ENCODE peak calls at places on chromosomes 5 and 9, in ten cellular contexts. One of them, this sample, is unnamed. For H3K4me1 and H3K27me3, the result is how much of the 10 kb centered on the place peaks cover.

GRCh38 chr5:97297063-97297715 is 114.1 kb upstream of the RIOK2 start:
- DNase-seq in thyroid gland: no peak
- DNase-seq in neuronal stem cell: peak
- DNase-seq in heart left ventricle: no peak
- DNase-seq in thoracic aorta: no peak
- DNase-seq in effector memory CD4-positive, alpha-beta T cell: no peak
- DNase-seq in CD4-positive, CD25-positive, alpha-beta regulatory T cell: no peak
- DNase-seq in aorta: no peak
- DNase-seq in CD4-positive, alpha-beta memory T cell: no peak
- DNase-seq in BE2C: peak
- DNase-seq in this sample: no peak

GRCh38 chr5:16741007-16741406 is 124.2 kb upstream of the RETREG1 start:
- DNase-seq in thyroid gland: no peak
- DNase-seq in neuronal stem cell: no peak
- DNase-seq in heart left ventricle: no peak
- DNase-seq in thoracic aorta: no peak
- DNase-seq in effector memory CD4-positive, alpha-beta T cell: no peak
- DNase-seq in CD4-positive, CD25-positive, alpha-beta regulatory T cell: no peak
- DNase-seq in aorta: no peak
- DNase-seq in CD4-positive, alpha-beta memory T cell: no peak
- DNase-seq in BE2C: no peak
- DNase-seq in this sample: no peak

GRCh38 chr5:39415186-39415585 is 9.6 kb downstream of the DAB2 start:
- DNase-seq in thyroid gland: no peak
- DNase-seq in neuronal stem cell: no peak
- DNase-seq in heart left ventricle: no peak
- DNase-seq in thoracic aorta: no peak
- DNase-seq in effector memory CD4-positive, alpha-beta T cell: no peak
- DNase-seq in CD4-positive, CD25-positive, alpha-beta regulatory T cell: no peak
- DNase-seq in aorta: no peak
- DNase-seq in CD4-positive, alpha-beta memory T cell: no peak
- DNase-seq in BE2C: no peak
- DNase-seq in this sample: no peak

GRCh38 chr5:137826067-137826466 is 41.6 kb upstream of the MYOT start:
- DNase-seq in thyroid gland: no peak
- DNase-seq in neuronal stem cell: no peak
- DNase-seq in heart left ventricle: no peak
- DNase-seq in thoracic aorta: no peak
- DNase-seq in effector memory CD4-positive, alpha-beta T cell: no peak
- DNase-seq in CD4-positive, CD25-positive, alpha-beta regulatory T cell: no peak
- DNase-seq in aorta: no peak
- DNase-seq in CD4-positive, alpha-beta memory T cell: no peak
- DNase-seq in BE2C: no peak
- DNase-seq in this sample: no peak

GRCh38 chr9:126485662-126486061 is 128.1 kb upstream of the LMX1B start:
- DNase-seq in thyroid gland: no peak
- DNase-seq in neuronal stem cell: no peak
- DNase-seq in heart left ventricle: no peak
- DNase-seq in thoracic aorta: no peak
- DNase-seq in effector memory CD4-positive, alpha-beta T cell: no peak
- DNase-seq in CD4-positive, CD25-positive, alpha-beta regulatory T cell: no peak
- DNase-seq in aorta: no peak
- DNase-seq in CD4-positive, alpha-beta memory T cell: no peak
- DNase-seq in BE2C: no peak
- DNase-seq in this sample: no peak

GRCh38 chr5:29794146-29794787 is 1399.2 kb upstream of the CDH6 start:
- DNase-seq in thyroid gland: no peak
- DNase-seq in neuronal stem cell: no peak
- DNase-seq in heart left ventricle: no peak
- DNase-seq in thoracic aorta: no peak
- DNase-seq in effector memory CD4-positive, alpha-beta T cell: no peak
- DNase-seq in CD4-positive, CD25-positive, alpha-beta regulatory T cell: no peak
- DNase-seq in aorta: no peak
- DNase-seq in CD4-positive, alpha-beta memory T cell: no peak
- DNase-seq in BE2C: no peak
- DNase-seq in this sample: no peak

GRCh38 chr9:20409321-20410092 is 212.8 kb downstream of the MLLT3 start:
- DNase-seq in thyroid gland: no peak
- DNase-seq in neuronal stem cell: no peak
- DNase-seq in heart left ventricle: no peak
- DNase-seq in thoracic aorta: no peak
- DNase-seq in effector memory CD4-positive, alpha-beta T cell: no peak
- DNase-seq in CD4-positive, CD25-positive, alpha-beta regulatory T cell: no peak
- DNase-seq in aorta: no peak
- DNase-seq in CD4-positive, alpha-beta memory T cell: no peak
- DNase-seq in BE2C: no peak
- DNase-seq in this sample: no peak

GRCh38 chr5:84372066-84372700 is 12.5 kb downstream of the EDIL3 start:
- DNase-seq in thyroid gland: no peak
- DNase-seq in neuronal stem cell: no peak
- DNase-seq in heart left ventricle: no peak
- DNase-seq in thoracic aorta: no peak
- DNase-seq in effector memory CD4-positive, alpha-beta T cell: no peak
- DNase-seq in CD4-positive, CD25-positive, alpha-beta regulatory T cell: no peak
- DNase-seq in aorta: no peak
- DNase-seq in CD4-positive, alpha-beta memory T cell: no peak
- DNase-seq in BE2C: no peak
- DNase-seq in this sample: peak

GRCh38 chr9:112091805-112092204 is 83.3 kb downstream of the SUSD1 start:
- DNase-seq in thyroid gland: peak
- DNase-seq in neuronal stem cell: no peak
- DNase-seq in heart left ventricle: no peak
- DNase-seq in thoracic aorta: no peak
- DNase-seq in effector memory CD4-positive, alpha-beta T cell: no peak
- DNase-seq in CD4-positive, CD25-positive, alpha-beta regulatory T cell: no peak
- DNase-seq in aorta: no peak
- DNase-seq in CD4-positive, alpha-beta memory T cell: no peak
- DNase-seq in BE2C: peak
- DNase-seq in this sample: no peak

GRCh38 chr5:136296846-136297245 is 68.5 kb downstream of the TRPC7 start:
- DNase-seq in thyroid gland: no peak
- DNase-seq in neuronal stem cell: no peak
- DNase-seq in heart left ventricle: no peak
- DNase-seq in thoracic aorta: no peak
- DNase-seq in effector memory CD4-positive, alpha-beta T cell: no peak
- DNase-seq in CD4-positive, CD25-positive, alpha-beta regulatory T cell: no peak
- DNase-seq in aorta: no peak
- DNase-seq in CD4-positive, alpha-beta memory T cell: no peak
- DNase-seq in BE2C: no peak
- DNase-seq in this sample: no peak

GRCh38 chr9:7316458-7316795 is 483.2 kb downstream of the DMAC1 start:
- DNase-seq in thyroid gland: no peak
- DNase-seq in neuronal stem cell: no peak
- DNase-seq in heart left ventricle: no peak
- DNase-seq in thoracic aorta: no peak
- DNase-seq in effector memory CD4-positive, alpha-beta T cell: no peak
- DNase-seq in CD4-positive, CD25-positive, alpha-beta regulatory T cell: no peak
- DNase-seq in aorta: no peak
- DNase-seq in CD4-positive, alpha-beta memory T cell: no peak
- DNase-seq in BE2C: no peak
- DNase-seq in this sample: no peak

GRCh38 chr9:136962701-136963248 is 10.7 kb downstream of the LCN12 start:
- DNase-seq in thyroid gland: no peak
- DNase-seq in neuronal stem cell: no peak
- DNase-seq in heart left ventricle: no peak
- DNase-seq in thoracic aorta: no peak
- DNase-seq in effector memory CD4-positive, alpha-beta T cell: no peak
- DNase-seq in CD4-positive, CD25-positive, alpha-beta regulatory T cell: no peak
- DNase-seq in aorta: no peak
- DNase-seq in CD4-positive, alpha-beta memory T cell: no peak
- DNase-seq in BE2C: no peak
- DNase-seq in this sample: no peak

GRCh38 chr9:97773091-97773490 is 76.0 kb upstream of the XPA start:
- DNase-seq in thyroid gland: no peak
- DNase-seq in neuronal stem cell: no peak
- DNase-seq in heart left ventricle: no peak
- DNase-seq in thoracic aorta: no peak
- DNase-seq in effector memory CD4-positive, alpha-beta T cell: no peak
- DNase-seq in CD4-positive, CD25-positive, alpha-beta regulatory T cell: no peak
- DNase-seq in aorta: no peak
- DNase-seq in CD4-positive, alpha-beta memory T cell: no peak
- DNase-seq in BE2C: no peak
- DNase-seq in this sample: no peak

GRCh38 chr5:40503438-40503837 is 176.3 kb upstream of the PTGER4 start:
- DNase-seq in thyroid gland: no peak
- DNase-seq in neuronal stem cell: no peak
- DNase-seq in heart left ventricle: no peak
- DNase-seq in thoracic aorta: no peak
- DNase-seq in effector memory CD4-positive, alpha-beta T cell: no peak
- DNase-seq in CD4-positive, CD25-positive, alpha-beta regulatory T cell: no peak
- DNase-seq in aorta: no peak
- DNase-seq in CD4-positive, alpha-beta memory T cell: no peak
- DNase-seq in BE2C: no peak
- DNase-seq in this sample: peak

GRCh38 chr5:134245101-134245604 is 19.3 kb upstream of the PPP2CA start:
- DNase-seq in thyroid gland: no peak
- DNase-seq in neuronal stem cell: no peak
- DNase-seq in heart left ventricle: peak
- DNase-seq in thoracic aorta: no peak
- DNase-seq in effector memory CD4-positive, alpha-beta T cell: no peak
- DNase-seq in CD4-positive, CD25-positive, alpha-beta regulatory T cell: no peak
- DNase-seq in aorta: no peak
- DNase-seq in CD4-positive, alpha-beta memory T cell: no peak
- DNase-seq in BE2C: no peak
- DNase-seq in this sample: peak
- H3K4me3 ChIP-seq in thyroid gland: no peak
- H3K4me3 ChIP-seq in neuronal stem cell: no peak
- H3K4me3 ChIP-seq in heart left ventricle: no peak
- H3K4me3 ChIP-seq in thoracic aorta: no peak
- H3K4me3 ChIP-seq in effector memory CD4-positive, alpha-beta T cell: no peak
- H3K4me3 ChIP-seq in CD4-positive, CD25-positive, alpha-beta regulatory T cell: no peak
- H3K4me3 ChIP-seq in aorta: no peak
- H3K4me3 ChIP-seq in CD4-positive, alpha-beta memory T cell: no peak
- H3K4me3 ChIP-seq in BE2C: no peak
- H3K4me3 ChIP-seq in this sample: no peak

GRCh38 chr5:78004559-78004958 is 228.4 kb upstream of the TBCA start:
- DNase-seq in thyroid gland: no peak
- DNase-seq in neuronal stem cell: no peak
- DNase-seq in heart left ventricle: no peak
- DNase-seq in thoracic aorta: no peak
- DNase-seq in effector memory CD4-positive, alpha-beta T cell: no peak
- DNase-seq in CD4-positive, CD25-positive, alpha-beta regulatory T cell: no peak
- DNase-seq in aorta: no peak
- DNase-seq in CD4-positive, alpha-beta memory T cell: no peak
- DNase-seq in BE2C: no peak
- DNase-seq in this sample: no peak
- H3K4me1 ChIP-seq in thyroid gland: under half
- H3K4me1 ChIP-seq in neuronal stem cell: under half
- H3K4me1 ChIP-seq in heart left ventricle: under half
- H3K4me1 ChIP-seq in thoracic aorta: under half
- H3K4me1 ChIP-seq in effector memory CD4-positive, alpha-beta T cell: under half
- H3K4me1 ChIP-seq in CD4-positive, CD25-positive, alpha-beta regulatory T cell: under half
- H3K4me1 ChIP-seq in aorta: under half
- H3K4me1 ChIP-seq in CD4-positive, alpha-beta memory T cell: under half
- H3K4me1 ChIP-seq in BE2C: under half
- H3K4me1 ChIP-seq in this sample: under half

DNA sequence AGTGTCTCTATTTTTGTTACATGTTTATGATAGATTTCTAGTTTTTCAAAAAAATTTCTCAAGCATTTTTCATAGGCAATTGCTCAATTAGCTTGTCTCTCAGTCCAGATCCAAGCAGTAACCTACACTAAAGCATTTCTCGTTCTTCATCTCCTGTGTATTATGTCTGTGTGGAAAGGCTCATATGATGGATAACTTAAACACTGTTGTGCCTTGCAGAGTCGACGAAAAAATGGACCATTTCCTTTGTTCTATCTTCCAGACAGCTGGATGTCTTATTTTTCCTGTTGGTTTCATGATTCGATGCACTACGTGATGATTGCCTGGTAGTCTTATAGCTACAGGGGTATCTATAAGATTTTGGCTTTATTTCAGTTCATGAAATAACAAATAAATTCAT is 347.8 kb downstream of the TRPM3 start:
- DNase-seq in thyroid gland: no peak
- DNase-seq in neuronal stem cell: no peak
- DNase-seq in heart left ventricle: no peak
- DNase-seq in thoracic aorta: no peak
- DNase-seq in effector memory CD4-positive, alpha-beta T cell: no peak
- DNase-seq in CD4-positive, CD25-positive, alpha-beta regulatory T cell: no peak
- DNase-seq in aorta: no peak
- DNase-seq in CD4-positive, alpha-beta memory T cell: no peak
- DNase-seq in BE2C: no peak
- DNase-seq in this sample: no peak
- H3K27me3 ChIP-seq in thyroid gland: under half
- H3K27me3 ChIP-seq in neuronal stem cell: under half
- H3K27me3 ChIP-seq in heart left ventricle: under half
- H3K27me3 ChIP-seq in thoracic aorta: under half
- H3K27me3 ChIP-seq in effector memory CD4-positive, alpha-beta T cell: under half
- H3K27me3 ChIP-seq in CD4-positive, CD25-positive, alpha-beta regulatory T cell: under half
- H3K27me3 ChIP-seq in aorta: under half
- H3K27me3 ChIP-seq in CD4-positive, alpha-beta memory T cell: under half
- H3K27me3 ChIP-seq in BE2C: under half
- H3K27me3 ChIP-seq in this sample: under half

DNA sequence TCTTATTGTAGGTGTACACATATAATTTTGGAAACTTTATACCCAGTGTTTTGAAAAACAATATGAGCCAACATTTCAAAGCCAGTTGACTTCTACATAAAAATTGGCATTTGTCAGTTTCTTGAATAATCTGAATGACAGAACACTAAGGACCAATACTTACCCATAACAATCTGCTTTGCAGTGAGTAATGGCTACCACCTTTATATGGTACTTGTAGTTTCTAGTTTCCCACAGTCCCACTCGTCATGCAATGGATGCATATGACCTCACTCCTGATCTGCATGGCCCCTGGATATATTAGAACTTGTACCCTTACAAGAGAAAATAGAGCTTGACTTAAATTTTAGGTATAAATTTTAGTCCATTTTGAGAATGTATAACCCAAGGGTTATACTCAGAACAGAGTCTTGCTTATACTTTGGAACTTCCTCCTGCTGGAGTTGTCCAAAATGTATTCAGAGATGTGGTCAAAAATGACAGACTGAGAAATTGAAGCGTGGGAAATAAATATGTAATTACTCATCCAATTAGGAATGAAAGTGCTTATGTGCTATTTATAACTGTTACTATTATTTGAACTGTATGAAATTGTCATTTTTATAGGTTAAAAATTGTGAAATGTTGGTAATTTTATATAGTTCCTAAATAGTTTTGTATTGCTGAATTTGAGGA is 19.4 kb downstream of the XRCC4 start:
- DNase-seq in thyroid gland: no peak
- DNase-seq in neuronal stem cell: no peak
- DNase-seq in heart left ventricle: no peak
- DNase-seq in thoracic aorta: no peak
- DNase-seq in effector memory CD4-positive, alpha-beta T cell: no peak
- DNase-seq in CD4-positive, CD25-positive, alpha-beta regulatory T cell: no peak
- DNase-seq in aorta: no peak
- DNase-seq in CD4-positive, alpha-beta memory T cell: no peak
- DNase-seq in BE2C: no peak
- DNase-seq in this sample: no peak
- H3K4me3 ChIP-seq in thyroid gland: no peak
- H3K4me3 ChIP-seq in neuronal stem cell: no peak
- H3K4me3 ChIP-seq in heart left ventricle: no peak
- H3K4me3 ChIP-seq in thoracic aorta: no peak
- H3K4me3 ChIP-seq in effector memory CD4-positive, alpha-beta T cell: no peak
- H3K4me3 ChIP-seq in CD4-positive, CD25-positive, alpha-beta regulatory T cell: no peak
- H3K4me3 ChIP-seq in aorta: no peak
- H3K4me3 ChIP-seq in CD4-positive, alpha-beta memory T cell: no peak
- H3K4me3 ChIP-seq in BE2C: no peak
- H3K4me3 ChIP-seq in this sample: no peak

GRCh38 chr5:178281321-178281720 is 48.7 kb upstream of the PHYKPL start:
- DNase-seq in thyroid gland: no peak
- DNase-seq in neuronal stem cell: no peak
- DNase-seq in heart left ventricle: no peak
- DNase-seq in thoracic aorta: no peak
- DNase-seq in effector memory CD4-positive, alpha-beta T cell: no peak
- DNase-seq in CD4-positive, CD25-positive, alpha-beta regulatory T cell: no peak
- DNase-seq in aorta: peak
- DNase-seq in CD4-positive, alpha-beta memory T cell: no peak
- DNase-seq in BE2C: peak
- DNase-seq in this sample: no peak
- H3K4me1 ChIP-seq in thyroid gland: under half
- H3K4me1 ChIP-seq in neuronal stem cell: under half
- H3K4me1 ChIP-seq in heart left ventricle: under half
- H3K4me1 ChIP-seq in thoracic aorta: under half
- H3K4me1 ChIP-seq in effector memory CD4-positive, alpha-beta T cell: under half
- H3K4me1 ChIP-seq in CD4-positive, CD25-positive, alpha-beta regulatory T cell: under half
- H3K4me1 ChIP-seq in aorta: under half
- H3K4me1 ChIP-seq in CD4-positive, alpha-beta memory T cell: under half
- H3K4me1 ChIP-seq in BE2C: under half
- H3K4me1 ChIP-seq in this sample: under half